ENCODE peak calls at places on chromosomes 3 and 15, in nine cellular contexts. X is Karpas-422; G is thoracic aorta; L is aorta; Q is naive thymus-derived CD4-positive, alpha-beta T cell; A is neuronal stem cell; B is body of pancreas; M is heart left ventricle; E is transverse colon. V is an unnamed sample. For H3K4me1 and H3K27me3, the result is how much of the 10 kb centered on the place peaks cover.

GRCh38 chr3:120524171-120524923 is 71.8 kb upstream of the NDUFB4 start:
- DNase-seq in X (no peak), G (no peak), L (no peak), Q (no peak), A (no peak), B (no peak), M (no peak), E (no peak), V (no peak)

GRCh38 chr15:88467935-88468528 is 524 bp downstream of the MRPS11 start:
- DNase-seq in X (peak), G (no peak), L (no peak), Q (peak), A (no peak), B (no peak), M (no peak), E (no peak), V (peak)

GRCh38 chr3:4829031-4829394 is 150.2 kb upstream of the BHLHE40 start:
- DNase-seq in X (no peak), G (no peak), L (no peak), Q (no peak), A (no peak), B (no peak), M (no peak), E (no peak), V (no peak)

GRCh38 chr15:47885921-47886320 is 168.6 kb downstream of the SEMA6D start:
- DNase-seq in X (no peak), G (no peak), L (no peak), Q (no peak), A (no peak), B (no peak), M (no peak), E (no peak), V (no peak)

GRCh38 chr15:85748729-85749128 is 46.0 kb downstream of the KLHL25 start:
- DNase-seq in X (no peak), G (no peak), L (peak), Q (no peak), A (no peak), B (no peak), M (no peak), E (no peak), V (peak)

GRCh38 chr15:57890351-57890750 is 175.2 kb downstream of the ALDH1A2 start:
- DNase-seq in X (no peak), G (no peak), L (no peak), Q (no peak), A (no peak), B (no peak), M (no peak), E (no peak), V (no peak)

GRCh38 chr15:78763111-78763795 is 48.0 kb downstream of the ADAMTS7 start:
- DNase-seq in X (no peak), G (no peak), L (no peak), Q (no peak), A (no peak), B (no peak), M (peak), E (no peak), V (no peak)

GRCh38 chr15:76963596-76963995 is 31.3 kb upstream of the PSTPIP1 start:
- DNase-seq in X (no peak), G (no peak), L (no peak), Q (no peak), A (no peak), B (peak), M (no peak), E (no peak), V (no peak)

GRCh38 chr3:14902719-14903118 is 44.7 kb upstream of the NR2C2 start:
- DNase-seq in X (no peak), G (no peak), L (no peak), Q (no peak), A (no peak), B (peak), M (peak), E (peak), V (no peak)

GRCh38 chr3:73868688-73869315 is 244.1 kb upstream of the PDZRN3 start:
- DNase-seq in X (no peak), G (no peak), L (no peak), Q (no peak), A (peak), B (peak), M (no peak), E (peak), V (peak)

GRCh38 chr3:23810342-23811116 is 4.8 kb downstream of the UBE2E1 start:
- DNase-seq in X (peak), G (no peak), L (peak), Q (peak), A (peak), B (peak), M (peak), E (peak), V (peak)

GRCh38 chr3:55622733-55623132 is 135.6 kb upstream of the WNT5A start:
- DNase-seq in X (no peak), G (no peak), L (no peak), Q (no peak), A (no peak), B (no peak), M (no peak), E (no peak), V (no peak)
- H3K4me1 ChIP-seq in X (under half), G (under half), L (under half), Q (under half), A (under half), B (under half), M (under half), E (under half), V (under half)

GRCh38 chr15:89749526-89749925 is 1.5 kb downstream of the MESP1 start:
- DNase-seq in X (no peak), G (no peak), L (no peak), Q (no peak), A (no peak), B (no peak), M (no peak), E (no peak), V (no peak)
- H3K27me3 ChIP-seq in X (under half), G (under half), L (under half), Q (under half), A (half or more), B (under half), M (under half), E (under half), V (under half)

GRCh38 chr3:112651516-112651915 is 10.6 kb upstream of the CCDC80 start:
- DNase-seq in X (no peak), G (no peak), L (no peak), Q (no peak), A (no peak), B (no peak), M (no peak), E (no peak), V (no peak)
- H3K4me1 ChIP-seq in X (under half), G (under half), L (under half), Q (under half), A (under half), B (under half), M (under half), E (under half), V (under half)

DNA sequence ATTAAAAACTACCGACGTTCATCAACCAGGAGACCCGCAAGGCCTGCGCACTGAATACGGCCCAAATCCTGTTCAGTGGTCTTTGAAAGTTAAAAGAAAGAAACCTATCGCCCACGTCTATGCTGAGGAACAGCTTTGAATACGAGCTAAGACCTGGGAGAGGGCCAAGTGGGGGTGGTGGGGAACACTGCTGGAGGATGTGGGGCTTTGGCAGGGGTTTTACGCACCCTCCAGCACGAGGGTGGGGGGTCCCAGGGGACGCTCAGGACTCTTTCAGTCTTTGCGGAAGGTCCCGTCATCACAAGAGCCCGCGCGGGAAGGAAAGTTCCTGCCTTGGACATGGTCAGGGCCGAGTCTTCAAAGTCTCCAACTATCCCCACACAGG is 11.3 kb downstream of the SHOX2 start:
- DNase-seq in X (no peak), G (no peak), L (no peak), Q (peak), A (no peak), B (no peak), M (no peak), E (no peak), V (no peak)
- H3K27me3 ChIP-seq in X (under half), G (under half), L (under half), Q (under half), A (half or more), B (under half), M (half or more), E (half or more), V (under half)

GRCh38 chr3:113153499-113154107 is 57.8 kb upstream of the BOC start:
- DNase-seq in X (no peak), G (no peak), L (no peak), Q (no peak), A (no peak), B (no peak), M (no peak), E (no peak), V (no peak)
- H3K4me1 ChIP-seq in X (under half), G (under half), L (under half), Q (under half), A (under half), B (under half), M (under half), E (under half), V (under half)

DNA sequence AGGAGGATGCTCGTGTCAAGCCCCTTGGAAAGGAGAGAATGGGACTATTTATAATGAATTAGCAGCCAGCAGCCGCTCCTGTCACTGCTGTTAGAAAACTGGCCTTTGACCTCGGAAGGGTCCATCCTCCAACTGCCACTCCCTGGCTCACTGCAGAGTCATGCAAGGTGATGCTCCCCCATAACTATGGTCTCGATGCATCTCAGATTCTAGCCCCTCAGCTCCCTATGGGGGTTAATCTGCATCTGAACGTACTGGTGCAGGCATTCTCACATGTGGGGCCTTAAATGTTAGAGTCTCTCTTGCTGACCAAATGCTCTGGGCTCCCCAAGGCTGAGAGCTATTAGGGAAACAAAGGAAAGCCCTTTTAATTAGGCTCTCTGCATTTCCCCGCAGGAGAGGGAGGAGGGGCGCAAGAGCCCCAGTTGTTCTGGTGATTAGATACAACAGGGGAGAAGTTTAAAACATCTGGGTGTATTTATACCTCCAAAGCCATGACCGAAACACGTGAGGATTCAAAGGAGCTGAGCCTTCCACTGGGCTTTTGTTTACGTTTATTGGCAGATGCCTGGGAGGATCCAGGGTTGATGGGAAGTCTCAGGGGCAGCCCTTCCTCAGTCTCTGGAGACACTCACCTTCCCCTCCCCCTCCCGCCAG is 182.5 kb downstream of the OPA1 start:
- DNase-seq in X (no peak), G (no peak), L (no peak), Q (no peak), A (peak), B (no peak), M (no peak), E (no peak), V (peak)
- H3K27me3 ChIP-seq in X (under half), G (under half), L (under half), Q (under half), A (under half), B (under half), M (under half), E (under half), V (under half)

DNA sequence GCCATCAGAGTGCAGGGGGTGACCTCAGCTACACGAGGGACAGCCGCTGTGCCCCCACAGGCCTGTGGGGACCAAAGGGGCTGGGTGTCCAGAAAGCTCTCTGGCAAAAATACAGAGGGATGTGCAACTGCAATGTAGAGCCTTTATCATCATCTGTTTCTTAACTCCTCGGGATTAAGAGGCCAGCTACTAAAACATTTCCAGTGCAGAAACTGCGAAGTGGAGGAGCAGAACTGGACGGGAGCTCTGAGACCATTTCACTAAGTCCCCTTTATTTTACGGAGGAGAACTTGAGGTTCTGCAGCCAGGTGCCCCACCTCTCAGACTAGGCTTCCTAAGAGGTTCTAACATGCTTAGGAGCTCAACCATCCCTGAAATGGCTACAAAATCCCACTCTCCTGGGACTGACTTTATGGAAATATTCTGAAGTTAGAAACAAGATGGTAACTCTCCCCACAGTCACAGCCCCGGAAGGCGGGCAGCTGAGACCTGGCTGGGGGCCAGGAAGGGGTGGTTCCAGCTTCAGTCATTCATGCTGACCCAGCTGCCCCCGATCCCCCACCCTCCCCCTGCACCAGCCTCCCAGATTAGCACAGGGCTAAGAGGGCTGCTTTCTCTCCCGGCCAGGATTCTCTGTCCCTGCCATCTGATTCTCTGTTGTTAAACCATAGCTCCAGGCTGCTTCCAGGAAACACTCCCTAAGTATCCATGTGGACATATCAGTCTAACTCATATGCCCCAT is 40.3 kb downstream of the UMPS start:
- DNase-seq in X (no peak), G (no peak), L (peak), Q (no peak), A (no peak), B (no peak), M (peak), E (no peak), V (no peak)
- H3K4me1 ChIP-seq in X (under half), G (half or more), L (under half), Q (under half), A (under half), B (under half), M (half or more), E (under half), V (under half)

GRCh38 chr15:93063796-93064690 is 25.0 kb downstream of the RGMA start:
- DNase-seq in X (no peak), G (no peak), L (no peak), Q (no peak), A (no peak), B (no peak), M (no peak), E (no peak), V (no peak)
- H3K27me3 ChIP-seq in X (under half), G (under half), L (under half), Q (under half), A (under half), B (under half), M (under half), E (under half), V (under half)